ENCODE peak calls at places on chromosomes 1 and 21, in seven cellular contexts. A is CD8-positive, alpha-beta memory T cell; Q is stomach; T is Peyer's patch; K is K562; H is cardiac muscle cell; Z is psoas muscle. Y is an unnamed sample.

GRCh38 chr1:15176898-15177665 is 23.5 kb downstream of the TMEM51 start:
- DNase-seq in Z (no peak), K (no peak), A (no peak), H (no peak), Q (no peak), T (no peak), Y (no peak)

GRCh38 chr1:30601316-30602085 is 121.9 kb downstream of the MATN1 start:
- DNase-seq in Q (no peak), H (no peak), A (no peak), T (peak; percentile 33), Z (no peak), K (no peak), Y (no peak)

GRCh38 chr1:247293047-247293446 is 37.2 kb downstream of the VN1R5 start:
- DNase-seq in K (no peak), A (no peak), Z (no peak), H (peak; percentile 52), Q (no peak), T (no peak), Y (no peak)

GRCh38 chr1:37040773-37041172 is 6.5 kb upstream of the GRIK3 start:
- DNase-seq in T (no peak), Q (no peak), Z (no peak), A (no peak), H (no peak), K (no peak), Y (no peak)

GRCh38 chr1:182331412-182331811 is 60.2 kb downstream of the GLUL start:
- DNase-seq in K (no peak), Z (no peak), H (no peak), Q (no peak), A (no peak), T (no peak), Y (no peak)

GRCh38 chr1:86137458-86137857 is 19.1 kb downstream of the COL24A1 start:
- DNase-seq in Q (no peak), T (no peak), K (no peak), Z (no peak), A (no peak), H (no peak), Y (no peak)

GRCh38 chr1:247156787-247157232 is 15.0 kb downstream of the ZNF124 start:
- DNase-seq in Q (no peak), K (no peak), Z (no peak), A (peak; percentile 3), T (no peak), H (no peak), Y (no peak)

GRCh38 chr1:226688056-226688748 is 50.9 kb downstream of the ITPKB start:
- DNase-seq in A (no peak), Q (no peak), Z (no peak), H (no peak), T (no peak), K (no peak), Y (no peak)

GRCh38 chr1:90334137-90334536 is 339.2 kb downstream of the ZNF326 start:
- DNase-seq in Q (no peak), A (no peak), H (no peak), T (no peak), K (no peak), Z (no peak), Y (no peak)

GRCh38 chr21:28731700-28732321 is 260.9 kb downstream of the LTN1 start:
- DNase-seq in Z (no peak), A (no peak), Q (no peak), K (no peak), T (no peak), H (peak; percentile 5), Y (no peak)

DNA sequence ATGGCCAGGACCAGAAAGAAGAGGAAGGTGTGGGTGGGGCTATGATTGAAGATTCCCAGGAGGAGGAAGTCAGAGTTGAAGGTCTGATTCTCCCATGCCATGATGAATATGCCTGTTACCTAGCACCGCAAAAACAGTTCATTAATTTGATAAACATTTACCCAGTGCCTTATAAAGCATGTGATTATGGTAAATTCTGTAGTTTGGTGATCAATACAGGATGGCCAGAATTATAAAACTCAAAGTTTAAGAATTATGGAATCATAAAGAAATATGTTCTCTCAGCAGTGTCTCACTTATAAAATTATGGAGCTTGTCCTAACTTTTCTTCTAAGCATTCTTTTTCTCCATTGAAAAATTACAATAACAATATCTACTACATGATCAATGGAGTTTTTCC is at the start of gene OR2M7:
- DNase-seq in Q (no peak), K (no peak), A (no peak), H (no peak), Z (no peak), T (no peak), Y (no peak)
- H3K9me3 ChIP-seq in Q (no peaks in the 10 kb centered on the region), K (no peaks in the 10 kb centered on the region), A (no peaks in the 10 kb centered on the region), H (no peaks in the 10 kb centered on the region), Z (no peaks in the 10 kb centered on the region), T (no peaks in the 10 kb centered on the region), Y (no peaks in the 10 kb centered on the region)

GRCh38 chr21:15645830-15646229 is 84.0 kb upstream of the USP25 start:
- DNase-seq in K (no peak), H (no peak), Q (no peak), Z (no peak), A (no peak), T (no peak), Y (no peak)
- H3K9me3 ChIP-seq in K (no peaks in the 10 kb centered on the region), H (no peaks in the 10 kb centered on the region), Q (no peaks in the 10 kb centered on the region), Z (no peaks in the 10 kb centered on the region), A (no peaks in the 10 kb centered on the region), T (no peaks in the 10 kb centered on the region), Y (no peaks in the 10 kb centered on the region)

DNA sequence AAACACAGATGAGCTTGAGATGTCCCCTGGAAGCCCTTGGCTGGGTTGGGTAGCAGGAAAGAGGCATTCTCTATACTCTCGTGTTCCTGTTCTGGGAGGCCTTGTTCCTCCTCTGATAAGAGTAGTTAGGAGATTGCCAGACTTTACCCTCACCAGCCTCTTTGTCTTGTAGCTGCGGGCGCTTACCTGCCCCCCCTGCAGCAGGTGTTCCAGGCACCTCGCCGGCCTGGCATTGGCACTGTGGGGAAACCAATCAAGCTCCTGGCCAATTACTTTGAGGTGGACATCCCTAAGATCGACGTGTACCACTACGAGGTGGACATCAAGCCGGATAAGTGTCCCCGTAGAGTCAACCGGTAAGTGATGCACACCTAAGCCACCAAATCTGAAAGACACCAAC is 5.2 kb downstream of the AGO1 start:
- DNase-seq in Z (no peak), H (no peak), T (peak; percentile 63), Q (no peak), A (no peak), K (no peak), Y (no peak)
- H3K9me3 ChIP-seq in Z (no peaks in the 10 kb centered on the region), H (no peaks in the 10 kb centered on the region), T (no peaks in the 10 kb centered on the region), Q (no peaks in the 10 kb centered on the region), A (no peaks in the 10 kb centered on the region), K (no peaks in the 10 kb centered on the region), Y (no peaks in the 10 kb centered on the region)

GRCh38 chr21:30842990-30843389 is 13.4 kb upstream of the KRTAP7-1 start:
- DNase-seq in T (no peak), K (no peak), A (no peak), Z (no peak), Q (no peak), H (no peak), Y (no peak)
- H3K9me3 ChIP-seq in T (no peaks in the 10 kb centered on the region), K (no peaks in the 10 kb centered on the region), A (no peaks in the 10 kb centered on the region), Z (no peaks in the 10 kb centered on the region), Q (peaks cover 10% of the 10 kb centered on the region), H (no peaks in the 10 kb centered on the region), Y (no peaks in the 10 kb centered on the region)

DNA sequence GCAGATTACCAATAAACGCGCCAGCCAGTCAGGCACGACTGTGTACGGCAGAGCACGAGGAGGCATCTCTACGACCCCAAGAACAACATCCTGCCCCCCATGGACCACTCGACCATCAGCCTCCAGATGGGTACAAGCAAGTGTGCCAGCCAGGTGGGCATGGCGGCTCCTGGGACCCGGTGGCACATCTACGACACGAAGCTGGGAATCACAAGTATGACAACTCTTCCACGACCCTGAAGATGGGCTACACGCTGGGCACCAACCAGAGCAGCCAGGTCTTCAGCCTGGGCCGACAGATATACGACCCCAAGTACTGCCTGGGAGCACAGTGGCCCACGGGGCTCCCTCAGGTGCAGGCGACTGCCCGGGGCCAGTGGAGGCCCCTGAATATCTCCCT is 217.6 kb downstream of the POTED start:
- DNase-seq in T (no peak), H (no peak), Q (no peak), K (no peak), A (no peak), Z (no peak), Y (no peak)
- H3K9me3 ChIP-seq in T (no peaks in the 10 kb centered on the region), H (no peaks in the 10 kb centered on the region), Q (peaks cover 14% of the 10 kb centered on the region), K (no peaks in the 10 kb centered on the region), A (no peaks in the 10 kb centered on the region), Z (no peaks in the 10 kb centered on the region), Y (no peaks in the 10 kb centered on the region)

GRCh38 chr1:159408862-159409400 is 23.1 kb upstream of the OR10J4 start:
- DNase-seq in A (no peak), Z (no peak), Q (no peak), K (no peak), T (no peak), H (no peak), Y (no peak)
- H3K9me3 ChIP-seq in A (no peaks in the 10 kb centered on the region), Z (no peaks in the 10 kb centered on the region), Q (no peaks in the 10 kb centered on the region), K (no peaks in the 10 kb centered on the region), T (no peaks in the 10 kb centered on the region), H (no peaks in the 10 kb centered on the region), Y (no peaks in the 10 kb centered on the region)

DNA sequence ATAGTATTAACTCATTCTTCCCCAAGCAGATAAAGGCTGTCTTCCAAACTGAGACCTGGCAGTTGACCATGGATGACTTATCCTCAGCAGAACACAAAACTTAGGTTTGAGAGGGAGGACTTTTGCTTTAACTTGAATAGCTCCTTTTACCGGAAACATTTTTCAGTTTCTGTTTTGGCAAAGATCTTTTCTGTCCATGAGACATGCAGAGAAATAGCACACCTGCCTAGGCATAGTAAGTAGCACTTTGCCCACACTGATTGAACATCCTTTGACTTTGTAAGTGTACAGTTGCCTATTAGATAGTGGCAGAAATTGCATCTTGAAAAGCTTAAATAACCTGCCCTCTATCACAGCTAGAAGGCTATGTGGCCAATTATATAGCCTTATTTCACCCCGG is 1962.5 kb downstream of the MRPL39 start:
- DNase-seq in Q (no peak), H (no peak), T (no peak), Z (no peak), K (no peak), A (no peak), Y (no peak)
- H3K9me3 ChIP-seq in Q (peaks cover 4% of the 10 kb centered on the region), H (no peaks in the 10 kb centered on the region), T (no peaks in the 10 kb centered on the region), Z (no peaks in the 10 kb centered on the region), K (no peaks in the 10 kb centered on the region), A (no peaks in the 10 kb centered on the region), Y (no peaks in the 10 kb centered on the region)

Y was measured in T-helper 17 cell.